ENCODE peak calls at places on chromosome 18, in five cellular contexts. D is H7, I is bronchial epithelial cell, U is Right ventricle myocardium superior, L is nephron progenitor cell. N is an unnamed sample.

GRCh38 chr18:5456577-5457466 is 87.0 kb downstream of the EPB41L3 start:
- DNase-seq in U (no peak), I (no peak), L (peak), D (peak), N (no peak)

GRCh38 chr18:36296591-36297418 is 708 bp upstream of the FHOD3 start:
- DNase-seq in I (peak), L (peak), D (peak), U (peak), N (no peak)

GRCh38 chr18:8247700-8248099 is 361.5 kb upstream of the RAB12 start:
- DNase-seq in D (no peak), U (no peak), I (no peak), L (no peak), N (no peak)

GRCh38 chr18:76866631-76867030 is 44.3 kb downstream of the ZNF236 start:
- DNase-seq in I (no peak), L (no peak), U (no peak), D (no peak), N (no peak)

GRCh38 chr18:48032876-48033769 is 102.7 kb upstream of the SMAD2 start:
- DNase-seq in D (no peak), L (no peak), I (peak), U (no peak), N (peak)

GRCh38 chr18:60017371-60017770 is 117.6 kb downstream of the PMAIP1 start:
- DNase-seq in L (no peak), U (no peak), D (no peak), I (no peak), N (no peak)

GRCh38 chr18:79558196-79559120 is 121.1 kb upstream of the CTDP1 start:
- DNase-seq in L (no peak), I (no peak), D (no peak), U (peak), N (no peak)

GRCh38 chr18:9766076-9766481 is 58.0 kb downstream of the RAB31 start:
- DNase-seq in I (no peak), D (no peak), U (no peak), L (no peak), N (no peak)

GRCh38 chr18:36734589-36734988 is 94.2 kb downstream of the TPGS2 start:
- DNase-seq in D (no peak), L (no peak), U (no peak), I (no peak), N (no peak)

GRCh38 chr18:36485772-36486171 is 188.3 kb downstream of the FHOD3 start:
- DNase-seq in D (no peak), U (no peak), L (no peak), I (peak), N (no peak)

GRCh38 chr18:67783215-67783946 is 266.9 kb upstream of the DSEL start:
- DNase-seq in L (no peak), U (no peak), I (peak), D (no peak), N (no peak)

GRCh38 chr18:23369231-23369630 is 83.9 kb upstream of the RIOK3 start:
- DNase-seq in U (no peak), D (no peak), I (no peak), L (no peak), N (no peak)

GRCh38 chr18:73296686-73297085 is 428.9 kb upstream of the NETO1 start:
- DNase-seq in D (no peak), I (peak), L (no peak), U (no peak), N (no peak)

GRCh38 chr18:58584219-58585127 is 44.4 kb downstream of the ALPK2 start:
- DNase-seq in U (no peak), D (peak), L (no peak), I (no peak), N (no peak)

GRCh38 chr18:78939105-78939504 is 40.5 kb upstream of the SALL3 start:
- DNase-seq in U (no peak), D (no peak), I (no peak), L (no peak), N (no peak)

GRCh38 chr18:66571845-66572244 is 32.0 kb downstream of the CDH19 start:
- DNase-seq in D (no peak), I (no peak), U (no peak), L (no peak), N (no peak)

GRCh38 chr18:55833543-55833942 is 245.6 kb upstream of the TCF4 start:
- DNase-seq in L (no peak), U (no peak), I (peak), D (no peak), N (no peak)

GRCh38 chr18:6370410-6370809 is 44.3 kb downstream of the L3MBTL4 start:
- DNase-seq in U (no peak), I (no peak), L (no peak), D (no peak), N (no peak)

GRCh38 chr18:48854780-48855179 is 96.0 kb downstream of the SMAD7 start:
- DNase-seq in U (no peak), L (no peak), I (no peak), D (no peak), N (no peak)

GRCh38 chr18:70384181-70384790 is 95.4 kb downstream of the SOCS6 start:
- DNase-seq in L (no peak), U (no peak), I (peak), D (peak), N (no peak)

GRCh38 chr18:46071615-46071893 is 506 bp downstream of the PSTPIP2 start:
- DNase-seq in L (no peak), I (no peak), U (no peak), D (peak), N (no peak)

GRCh38 chr18:3903341-3903740 is 453.4 kb downstream of the TGIF1 start:
- DNase-seq in I (peak), D (no peak), U (no peak), L (no peak), N (no peak)

GRCh38 chr18:35252466-35252865 is 11.6 kb downstream of the ZNF397 start:
- DNase-seq in D (no peak), L (no peak), U (no peak), I (no peak), N (no peak)

GRCh38 chr18:73563345-73563744 is 584.3 kb downstream of the FBXO15 start:
- DNase-seq in I (peak), U (no peak), L (no peak), D (no peak), N (no peak)

GRCh38 chr18:24396082-24396623 is 1.5 kb downstream of the OSBPL1A start:
- DNase-seq in U (no peak), I (no peak), D (no peak), L (no peak), N (no peak)

GRCh38 chr18:71665131-71665530 is 879.0 kb downstream of the CBLN2 start:
- DNase-seq in D (no peak), U (no peak), L (no peak), I (no peak), N (no peak)

GRCh38 chr18:45122510-45122909 is 441.8 kb downstream of the SETBP1 start:
- DNase-seq in L (no peak), D (no peak), I (peak), U (no peak), N (no peak)

GRCh38 chr18:3060667-3061580 is 48.0 kb upstream of the LPIN2 start:
- DNase-seq in I (no peak), L (no peak), U (no peak), D (no peak), N (no peak)

GRCh38 chr18:77821892-77822291 is 572.2 kb downstream of the GALR1 start:
- DNase-seq in U (no peak), L (no peak), I (no peak), D (no peak), N (no peak)